ENCODE peak calls at places on chromosomes 1 and 21, in five cellular contexts. N, M, K, L and R are unnamed samples.

GRCh38 chr1:209537336-209538114 is 46.0 kb upstream of the CAMK1G start:
- DNase-seq in M (no peak), L (no peak), K (no peak), N (no peak), R (no peak)

GRCh38 chr1:228463559-228464455 is 23.4 kb upstream of the RNF187 start:
- DNase-seq in K (no peak), N (no peak), M (peak), L (peak), R (no peak)

GRCh38 chr1:96513136-96513535 is 208.4 kb upstream of the PTBP2 start:
- DNase-seq in N (no peak), M (no peak), L (no peak), K (no peak), R (no peak)

GRCh38 chr1:109142248-109142647 is 28.3 kb downstream of the ELAPOR1 start:
- DNase-seq in L (no peak), K (no peak), N (no peak), M (no peak), R (no peak)

GRCh38 chr21:14550200-14550599 is 4.1 kb upstream of the SAMSN1 start:
- DNase-seq in L (no peak), N (no peak), K (no peak), M (no peak), R (no peak)

GRCh38 chr21:38340131-38340530 is 83.3 kb downstream of the KCNJ15 start:
- DNase-seq in M (no peak), N (no peak), K (no peak), L (no peak), R (no peak)

GRCh38 chr1:150808134-150808533 is at the start of gene CTSK:
- DNase-seq in M (no peak), L (no peak), N (no peak), K (peak), R (peak)

GRCh38 chr1:24952413-24952841 is 22.4 kb upstream of the RUNX3 start:
- DNase-seq in M (no peak), K (no peak), N (no peak), L (no peak), R (no peak)

GRCh38 chr1:94335950-94336349 is 82.2 kb upstream of the ABCD3 start:
- DNase-seq in M (no peak), N (no peak), K (peak), L (peak), R (peak)

GRCh38 chr1:192811594-192812239 is 2.9 kb downstream of the RGS2 start:
- DNase-seq in L (no peak), K (no peak), M (no peak), N (no peak), R (no peak)

GRCh38 chr1:117602862-117603261 is 3.0 kb upstream of the TENT5C start:
- DNase-seq in N (no peak), L (no peak), K (no peak), M (no peak), R (no peak)

GRCh38 chr21:42021751-42022430 is 11.7 kb upstream of the ZBTB21 start:
- DNase-seq in L (no peak), N (no peak), M (no peak), K (no peak), R (no peak)

GRCh38 chr1:29415156-29415830 is 179.0 kb downstream of the PTPRU start:
- DNase-seq in M (no peak), N (no peak), K (no peak), L (no peak), R (no peak)

GRCh38 chr1:25062621-25063255 is 132.7 kb upstream of the RUNX3 start:
- DNase-seq in L (no peak), K (no peak), M (no peak), N (no peak), R (no peak)

GRCh38 chr1:29567257-29567656 is 330.9 kb downstream of the PTPRU start:
- DNase-seq in N (no peak), L (no peak), M (no peak), K (no peak), R (no peak)

GRCh38 chr1:202656951-202657646 is 53.2 kb downstream of the SYT2 start:
- DNase-seq in L (no peak), K (no peak), M (no peak), N (no peak), R (no peak)

GRCh38 chr1:18261891-18262290 is 154.3 kb downstream of the IGSF21 start:
- DNase-seq in L (no peak), K (no peak), M (no peak), N (no peak), R (no peak)

GRCh38 chr1:166874464-166874863 is 1.6 kb downstream of the TADA1 start:
- DNase-seq in N (no peak), L (no peak), K (no peak), M (no peak), R (no peak)

GRCh38 chr1:41343790-41344679 is 17.2 kb upstream of the FOXO6 start:
- DNase-seq in N (no peak), M (no peak), L (peak), K (no peak), R (no peak)

GRCh38 chr1:211259596-211260126 is 495 bp downstream of the RCOR3 start:
- DNase-seq in N (no peak), L (peak), K (peak), M (no peak), R (peak)